ENCODE peak calls at places on chromosomes 4 and X, in five cellular contexts. One of them, this sample, is unnamed.

GRCh38 chr4:8729408-8730149 is 137.0 kb downstream of the CPZ start:
- DNase-seq in fibroblast of pulmonary artery: no peak
- DNase-seq in thyroid gland: no peak
- DNase-seq in BJ: no peak
- DNase-seq in neural crest cell: no peak
- DNase-seq in this sample: no peak

GRCh38 chrX:2592279-2592678 is 91.5 kb upstream of the DHRSX start:
- DNase-seq in neural crest cell: no peak
- DNase-seq in BJ: no peak
- DNase-seq in fibroblast of pulmonary artery: no peak
- DNase-seq in thyroid gland: no peak
- DNase-seq in this sample: no peak

GRCh38 chrX:70257599-70258288 is 2.3 kb downstream of the P2RY4 start:
- DNase-seq in BJ: no peak
- DNase-seq in neural crest cell: no peak
- DNase-seq in fibroblast of pulmonary artery: no peak
- DNase-seq in thyroid gland: no peak
- DNase-seq in this sample: no peak

GRCh38 chr4:87839309-87839946 is 6.7 kb downstream of the MEPE start:
- DNase-seq in neural crest cell: no peak
- DNase-seq in BJ: no peak
- DNase-seq in fibroblast of pulmonary artery: peak
- DNase-seq in thyroid gland: peak
- DNase-seq in this sample: no peak

GRCh38 chrX:149365061-149365460 is 140.0 kb downstream of the IDS start:
- DNase-seq in neural crest cell: no peak
- DNase-seq in thyroid gland: no peak
- DNase-seq in fibroblast of pulmonary artery: no peak
- DNase-seq in BJ: no peak
- DNase-seq in this sample: no peak

GRCh38 chrX:9327747-9328145 is 137.1 kb upstream of the TBL1X start:
- DNase-seq in thyroid gland: no peak
- DNase-seq in fibroblast of pulmonary artery: peak
- DNase-seq in neural crest cell: no peak
- DNase-seq in BJ: peak
- DNase-seq in this sample: no peak

GRCh38 chr4:52982246-52982950 is 120.3 kb downstream of the RASL11B start:
- DNase-seq in BJ: no peak
- DNase-seq in fibroblast of pulmonary artery: peak
- DNase-seq in neural crest cell: no peak
- DNase-seq in thyroid gland: no peak
- DNase-seq in this sample: no peak

GRCh38 chr4:1376391-1376840 is 29.4 kb downstream of the UVSSA start:
- DNase-seq in thyroid gland: no peak
- DNase-seq in neural crest cell: no peak
- DNase-seq in BJ: no peak
- DNase-seq in fibroblast of pulmonary artery: no peak
- DNase-seq in this sample: no peak

GRCh38 chrX:39811391-39811790 is 286.4 kb downstream of the BCOR start:
- DNase-seq in thyroid gland: no peak
- DNase-seq in BJ: no peak
- DNase-seq in neural crest cell: no peak
- DNase-seq in fibroblast of pulmonary artery: no peak
- DNase-seq in this sample: no peak

GRCh38 chrX:44232100-44232499 is 111.4 kb downstream of the EFHC2 start:
- DNase-seq in thyroid gland: no peak
- DNase-seq in BJ: no peak
- DNase-seq in neural crest cell: no peak
- DNase-seq in fibroblast of pulmonary artery: no peak
- DNase-seq in this sample: no peak

GRCh38 chrX:85065512-85066198 is 62.0 kb downstream of the APOOL start:
- DNase-seq in BJ: no peak
- DNase-seq in thyroid gland: no peak
- DNase-seq in neural crest cell: no peak
- DNase-seq in fibroblast of pulmonary artery: no peak
- DNase-seq in this sample: no peak

GRCh38 chrX:69277961-69278795 is 112.9 kb upstream of the PJA1 start:
- DNase-seq in fibroblast of pulmonary artery: no peak
- DNase-seq in thyroid gland: no peak
- DNase-seq in BJ: no peak
- DNase-seq in neural crest cell: no peak
- DNase-seq in this sample: no peak

GRCh38 chr4:23881052-23881501 is 8.8 kb downstream of the PPARGC1A start:
- DNase-seq in thyroid gland: peak
- DNase-seq in fibroblast of pulmonary artery: peak
- DNase-seq in neural crest cell: no peak
- DNase-seq in BJ: no peak
- DNase-seq in this sample: no peak

GRCh38 chrX:20235755-20236154 is 31.0 kb downstream of the RPS6KA3 start:
- DNase-seq in fibroblast of pulmonary artery: no peak
- DNase-seq in BJ: no peak
- DNase-seq in neural crest cell: no peak
- DNase-seq in thyroid gland: no peak
- DNase-seq in this sample: no peak

GRCh38 chr4:88599298-88599697 is 7.0 kb downstream of the HERC3 start:
- DNase-seq in fibroblast of pulmonary artery: peak
- DNase-seq in thyroid gland: peak
- DNase-seq in BJ: no peak
- DNase-seq in neural crest cell: no peak
- DNase-seq in this sample: no peak

GRCh38 chr4:183429489-183429888 is 14.9 kb upstream of the CDKN2AIP start:
- DNase-seq in thyroid gland: no peak
- DNase-seq in BJ: no peak
- DNase-seq in neural crest cell: no peak
- DNase-seq in fibroblast of pulmonary artery: no peak
- DNase-seq in this sample: no peak

GRCh38 chr4:85149656-85150055 is 183.2 kb upstream of the WDFY3 start:
- DNase-seq in thyroid gland: no peak
- DNase-seq in BJ: no peak
- DNase-seq in neural crest cell: no peak
- DNase-seq in fibroblast of pulmonary artery: peak
- DNase-seq in this sample: no peak

GRCh38 chrX:133265331-133265730 is 47.2 kb upstream of the TFDP3 start:
- DNase-seq in fibroblast of pulmonary artery: no peak
- DNase-seq in thyroid gland: peak
- DNase-seq in neural crest cell: peak
- DNase-seq in BJ: no peak
- DNase-seq in this sample: no peak

GRCh38 chrX:136067946-136068345 is 79.4 kb upstream of the FHL1 start:
- DNase-seq in neural crest cell: no peak
- DNase-seq in fibroblast of pulmonary artery: no peak
- DNase-seq in thyroid gland: peak
- DNase-seq in BJ: no peak
- DNase-seq in this sample: no peak

GRCh38 chr4:109171098-109171497 is 131.4 kb downstream of the COL25A1 start:
- DNase-seq in fibroblast of pulmonary artery: no peak
- DNase-seq in BJ: no peak
- DNase-seq in neural crest cell: no peak
- DNase-seq in thyroid gland: no peak
- DNase-seq in this sample: no peak

GRCh38 chr4:73533515-73534422 is 52.2 kb downstream of the AFM start:
- DNase-seq in fibroblast of pulmonary artery: no peak
- DNase-seq in thyroid gland: no peak
- DNase-seq in BJ: no peak
- DNase-seq in neural crest cell: no peak
- DNase-seq in this sample: no peak

GRCh38 chr4:13313856-13314255 is 170.3 kb downstream of the RAB28 start:
- DNase-seq in thyroid gland: no peak
- DNase-seq in fibroblast of pulmonary artery: no peak
- DNase-seq in BJ: no peak
- DNase-seq in neural crest cell: no peak
- DNase-seq in this sample: no peak

GRCh38 chr4:152959080-152959479 is 23.0 kb downstream of the FHDC1 start:
- DNase-seq in thyroid gland: no peak
- DNase-seq in neural crest cell: no peak
- DNase-seq in fibroblast of pulmonary artery: no peak
- DNase-seq in BJ: no peak
- DNase-seq in this sample: no peak

GRCh38 chrX:50211510-50211909 is 6.9 kb downstream of the CCNB3 start:
- DNase-seq in neural crest cell: no peak
- DNase-seq in fibroblast of pulmonary artery: peak
- DNase-seq in BJ: no peak
- DNase-seq in thyroid gland: no peak
- DNase-seq in this sample: no peak

GRCh38 chr4:3477750-3478430 is 14.8 kb downstream of the DOK7 start:
- DNase-seq in BJ: no peak
- DNase-seq in thyroid gland: no peak
- DNase-seq in neural crest cell: no peak
- DNase-seq in fibroblast of pulmonary artery: no peak
- DNase-seq in this sample: no peak

GRCh38 chrX:2689773-2690666 is 1.1 kb upstream of the CD99 start:
- DNase-seq in thyroid gland: no peak
- DNase-seq in fibroblast of pulmonary artery: no peak
- DNase-seq in neural crest cell: no peak
- DNase-seq in BJ: no peak
- DNase-seq in this sample: peak

GRCh38 chrX:39439910-39440733 is 638.9 kb downstream of the MID1IP1 start:
- DNase-seq in fibroblast of pulmonary artery: no peak
- DNase-seq in BJ: no peak
- DNase-seq in neural crest cell: no peak
- DNase-seq in thyroid gland: peak
- DNase-seq in this sample: peak

GRCh38 chr4:82851902-82852750 is 38.8 kb downstream of the SEC31A start:
- DNase-seq in neural crest cell: no peak
- DNase-seq in BJ: peak
- DNase-seq in fibroblast of pulmonary artery: peak
- DNase-seq in thyroid gland: no peak
- DNase-seq in this sample: peak
- TF ChIP-seq CTCF in neural crest cell: peak
- TF ChIP-seq CTCF in BJ: peak
- TF ChIP-seq CTCF in fibroblast of pulmonary artery: peak
- TF ChIP-seq CTCF in thyroid gland: no peak
- TF ChIP-seq CTCF in this sample: peak

DNA sequence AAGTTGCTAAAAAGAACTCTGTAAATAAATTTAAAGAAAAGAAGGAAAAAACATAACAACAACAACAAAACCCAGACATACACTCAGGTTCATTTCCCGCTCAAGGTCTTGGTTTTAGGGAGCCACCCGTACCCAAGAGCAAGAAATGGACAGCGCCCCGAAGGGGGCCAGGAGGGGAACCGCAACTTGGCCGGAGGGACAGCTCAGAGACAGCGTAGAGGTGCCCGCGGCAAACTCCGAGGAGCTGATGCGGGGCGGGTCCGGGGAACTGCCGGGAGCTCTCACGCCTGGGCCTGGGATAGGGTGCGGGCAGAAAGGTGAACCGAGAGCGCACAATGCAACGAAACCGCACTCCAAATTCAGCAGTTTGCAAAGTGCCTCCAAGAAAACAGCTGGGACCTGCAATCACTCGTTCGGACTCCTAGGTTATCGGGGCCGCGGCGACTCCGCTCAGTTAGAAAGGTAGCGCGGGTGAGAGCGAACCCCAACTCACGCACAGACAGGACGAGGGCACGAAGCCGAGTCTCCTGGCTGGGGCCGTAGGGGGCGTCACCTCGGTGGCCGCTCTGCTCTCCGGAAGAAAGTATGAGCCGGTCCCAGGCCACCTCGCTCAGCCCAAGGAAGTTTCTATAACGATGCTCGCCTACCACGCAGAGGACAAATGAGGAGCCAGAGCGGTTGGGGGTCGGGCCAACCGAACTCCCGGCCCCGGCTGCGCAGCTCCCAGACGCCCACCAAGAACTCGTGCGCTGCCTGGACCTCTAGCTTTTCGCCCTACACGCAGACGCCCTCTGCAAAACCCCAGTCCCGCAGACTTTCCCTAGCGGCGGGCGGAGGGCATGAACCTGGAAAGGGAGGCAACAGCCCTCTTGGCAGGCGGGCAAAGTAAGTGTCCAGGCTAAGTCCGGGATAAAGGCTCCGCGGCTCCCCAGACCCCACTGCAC is 1.4 kb downstream of the NDNF start:
- DNase-seq in fibroblast of pulmonary artery: peak
- DNase-seq in BJ: no peak
- DNase-seq in thyroid gland: peak
- DNase-seq in neural crest cell: peak
- DNase-seq in this sample: peak
- TF ChIP-seq CTCF in fibroblast of pulmonary artery: peak
- TF ChIP-seq CTCF in BJ: peak
- TF ChIP-seq CTCF in thyroid gland: no peak
- TF ChIP-seq CTCF in neural crest cell: peak
- TF ChIP-seq CTCF in this sample: no peak

GRCh38 chr4:104457308-104457981 is 37.2 kb downstream of the CXXC4 start:
- DNase-seq in thyroid gland: no peak
- DNase-seq in fibroblast of pulmonary artery: no peak
- DNase-seq in BJ: no peak
- DNase-seq in neural crest cell: no peak
- DNase-seq in this sample: no peak

GRCh38 chr4:104446431-104446925 is 48.2 kb downstream of the CXXC4 start:
- DNase-seq in neural crest cell: no peak
- DNase-seq in BJ: no peak
- DNase-seq in fibroblast of pulmonary artery: no peak
- DNase-seq in thyroid gland: no peak
- DNase-seq in this sample: no peak

GRCh38 chr4:104449537-104449936 is 45.2 kb downstream of the CXXC4 start:
- DNase-seq in BJ: no peak
- DNase-seq in thyroid gland: no peak
- DNase-seq in fibroblast of pulmonary artery: no peak
- DNase-seq in neural crest cell: no peak
- DNase-seq in this sample: no peak

GRCh38 chr4:104447346-104447745 is 47.3 kb downstream of the CXXC4 start:
- DNase-seq in BJ: no peak
- DNase-seq in thyroid gland: no peak
- DNase-seq in neural crest cell: no peak
- DNase-seq in fibroblast of pulmonary artery: no peak
- DNase-seq in this sample: no peak

GRCh38 chr4:104451573-104451972 is 43.1 kb downstream of the CXXC4 start:
- DNase-seq in BJ: no peak
- DNase-seq in fibroblast of pulmonary artery: peak
- DNase-seq in neural crest cell: no peak
- DNase-seq in thyroid gland: no peak
- DNase-seq in this sample: peak
- TF ChIP-seq CTCF in BJ: no peak
- TF ChIP-seq CTCF in fibroblast of pulmonary artery: peak
- TF ChIP-seq CTCF in neural crest cell: peak
- TF ChIP-seq CTCF in thyroid gland: no peak
- TF ChIP-seq CTCF in this sample: no peak

GRCh38 chr4:151766691-151767090 is 5.9 kb upstream of the GATB start:
- DNase-seq in neural crest cell: no peak
- DNase-seq in BJ: no peak
- DNase-seq in fibroblast of pulmonary artery: no peak
- DNase-seq in thyroid gland: no peak
- DNase-seq in this sample: no peak
- TF ChIP-seq CTCF in neural crest cell: no peak
- TF ChIP-seq CTCF in BJ: no peak
- TF ChIP-seq CTCF in fibroblast of pulmonary artery: no peak
- TF ChIP-seq CTCF in thyroid gland: no peak
- TF ChIP-seq CTCF in this sample: no peak

GRCh38 chr4:21512351-21512750 is 436.2 kb downstream of the KCNIP4 start:
- DNase-seq in fibroblast of pulmonary artery: peak
- DNase-seq in BJ: peak
- DNase-seq in neural crest cell: peak
- DNase-seq in thyroid gland: no peak
- DNase-seq in this sample: peak

DNA sequence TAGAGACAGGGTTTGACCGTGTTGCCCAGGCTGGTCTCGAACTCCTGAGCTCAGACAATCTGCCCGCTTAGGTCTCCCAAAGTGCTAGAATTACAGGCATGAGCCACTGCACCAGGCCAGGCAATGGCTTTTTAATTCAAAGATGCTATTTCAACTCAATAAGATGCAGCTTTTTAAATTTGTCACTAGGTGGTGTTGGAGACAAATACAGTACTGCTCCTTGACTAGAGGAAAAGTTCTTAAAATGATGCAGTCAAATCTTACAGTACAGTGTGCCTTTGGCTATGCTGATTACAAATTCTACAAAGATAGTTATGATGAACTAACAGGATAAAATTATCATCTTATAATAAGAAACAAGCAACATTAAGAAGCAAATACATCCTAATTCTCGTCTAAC is 441.1 kb downstream of the KCNIP4 start:
- DNase-seq in fibroblast of pulmonary artery: peak
- DNase-seq in thyroid gland: no peak
- DNase-seq in neural crest cell: no peak
- DNase-seq in BJ: no peak
- DNase-seq in this sample: no peak
- TF ChIP-seq CTCF in fibroblast of pulmonary artery: peak
- TF ChIP-seq CTCF in thyroid gland: no peak
- TF ChIP-seq CTCF in neural crest cell: peak
- TF ChIP-seq CTCF in BJ: peak
- TF ChIP-seq CTCF in this sample: peak